ENCODE peak calls at places on chromosomes 5 and 9, in nine cellular contexts. U, A, L, W, Z, K, N, D and Q are unnamed samples.

GRCh38 chr9:109861499-109861898 is 81.5 kb downstream of the PALM2AKAP2 start:
- DNase-seq in W (no peak), Z (no peak), D (no peak), U (no peak), N (no peak), K (no peak), A (no peak), L (no peak), Q (no peak)

GRCh38 chr5:109324351-109324750 is 85.4 kb downstream of the PJA2 start:
- DNase-seq in A (no peak), W (no peak), U (no peak), D (no peak), N (no peak), L (no peak), Z (no peak), K (no peak), Q (no peak)

GRCh38 chr9:124259273-124260078 is 1.7 kb downstream of the NEK6 start:
- DNase-seq in N (peak), L (peak), W (peak), A (peak), D (peak), Z (peak), U (peak), K (no peak), Q (no peak)

GRCh38 chr5:61051267-61051666 is 106.3 kb downstream of the NDUFAF2 start:
- DNase-seq in N (no peak), K (no peak), W (no peak), U (no peak), L (no peak), A (no peak), Z (no peak), D (no peak), Q (no peak)

GRCh38 chr9:85630676-85631075 is 111.1 kb downstream of the AGTPBP1 start:
- DNase-seq in W (no peak), N (no peak), A (no peak), D (no peak), U (no peak), K (no peak), Z (no peak), L (no peak), Q (no peak)

GRCh38 chr5:10537614-10538013 is 26.3 kb upstream of the ANKRD33B start:
- DNase-seq in K (no peak), A (peak), N (no peak), U (no peak), D (no peak), L (no peak), Z (no peak), W (no peak), Q (peak)

GRCh38 chr5:150598046-150598445 is 42.4 kb upstream of the SYNPO start:
- DNase-seq in Z (no peak), D (peak), W (no peak), N (no peak), L (no peak), U (peak), A (no peak), K (no peak), Q (no peak)

GRCh38 chr5:164353155-164353554 is 847.7 kb downstream of the MAT2B start:
- DNase-seq in U (no peak), K (no peak), N (no peak), Z (no peak), L (no peak), W (no peak), D (no peak), A (no peak), Q (no peak)

GRCh38 chr9:137462396-137463193 is 3.5 kb upstream of the NSMF start:
- DNase-seq in D (no peak), A (peak), Z (peak), N (no peak), L (no peak), K (no peak), W (peak), U (no peak), Q (no peak)

GRCh38 chr5:6837519-6838110 is 124.4 kb downstream of the TENT4A start:
- DNase-seq in L (no peak), D (no peak), A (no peak), Z (no peak), N (peak), U (no peak), W (no peak), K (no peak), Q (no peak)

GRCh38 chr5:4366628-4367027 is 771.0 kb downstream of the IRX1 start:
- DNase-seq in A (no peak), W (no peak), K (no peak), N (no peak), D (no peak), U (no peak), L (no peak), Z (no peak), Q (no peak)

GRCh38 chr9:79127661-79128060 is 444.1 kb upstream of the TLE4 start:
- DNase-seq in D (no peak), L (no peak), A (no peak), Z (no peak), U (no peak), N (no peak), W (no peak), K (no peak), Q (no peak)

GRCh38 chr5:95555553-95555952 is 652 bp downstream of the ARSK start:
- DNase-seq in A (no peak), N (no peak), Z (no peak), W (no peak), L (no peak), U (no peak), D (no peak), K (no peak), Q (no peak)

GRCh38 chr5:12624776-12625560 is 720.7 kb upstream of the CTNND2 start:
- DNase-seq in W (no peak), N (no peak), D (no peak), Z (no peak), L (no peak), U (no peak), K (no peak), A (no peak), Q (no peak)

GRCh38 chr9:134570151-134570621 is 71.4 kb upstream of the COL5A1 start:
- DNase-seq in L (peak), D (peak), W (peak), K (no peak), N (no peak), U (peak), Z (no peak), A (peak), Q (peak)

GRCh38 chr5:179387151-179388110 is 42.2 kb upstream of the ADAMTS2 start:
- DNase-seq in A (peak), L (no peak), U (no peak), Z (no peak), W (no peak), K (no peak), N (no peak), D (no peak), Q (no peak)

GRCh38 chr5:170963521-170963920 is 101.7 kb downstream of the RANBP17 start:
- DNase-seq in W (no peak), U (no peak), A (no peak), K (no peak), Z (no peak), L (no peak), N (no peak), D (no peak), Q (no peak)

GRCh38 chr5:36363101-36363500 is 61.4 kb upstream of the RANBP3L start:
- DNase-seq in Z (no peak), W (no peak), N (peak), L (no peak), U (no peak), K (no peak), D (no peak), A (no peak), Q (no peak)

GRCh38 chr5:95942968-95943367 is 18.7 kb downstream of the ELL2 start:
- DNase-seq in K (no peak), D (no peak), U (no peak), A (no peak), W (no peak), L (no peak), Z (no peak), N (no peak), Q (no peak)

GRCh38 chr5:135472141-135472540 is 20.0 kb upstream of the TIFAB start:
- DNase-seq in D (peak), L (no peak), N (no peak), A (peak), Z (no peak), U (no peak), K (no peak), W (no peak), Q (peak)

GRCh38 chr5:72508241-72509170 is 1.3 kb upstream of the ZNF366 start:
- DNase-seq in K (no peak), W (no peak), U (no peak), N (no peak), D (no peak), Z (no peak), L (no peak), A (no peak), Q (no peak)

GRCh38 chr9:114289106-114289505 is 33.8 kb upstream of the ORM1 start:
- DNase-seq in D (peak), A (peak), L (peak), Z (peak), K (no peak), W (peak), U (peak), N (no peak), Q (peak)

GRCh38 chr9:86303316-86303975 is 21.1 kb upstream of the ISCA1 start:
- DNase-seq in W (no peak), K (peak), L (no peak), U (no peak), N (no peak), A (no peak), Z (no peak), D (no peak), Q (no peak)

GRCh38 chr9:122360891-122361290 is 9.9 kb upstream of the PTGS1 start:
- DNase-seq in U (no peak), L (no peak), D (peak), K (no peak), N (no peak), A (no peak), Z (no peak), W (no peak), Q (no peak)

GRCh38 chr9:97564291-97565175 is 63.1 kb downstream of the TMOD1 start:
- DNase-seq in Z (peak), K (no peak), A (peak), W (no peak), N (peak), L (peak), D (peak), U (no peak), Q (no peak)

GRCh38 chr5:138068742-138069375 is 15.0 kb upstream of the WNT8A start:
- DNase-seq in Z (peak), N (peak), A (peak), L (peak), U (peak), W (peak), K (peak), D (peak), Q (no peak)

GRCh38 chr9:4855861-4856260 is 63.1 kb downstream of the RCL1 start:
- DNase-seq in A (peak), Z (peak), K (no peak), W (peak), N (no peak), D (no peak), U (no peak), L (no peak), Q (no peak)

GRCh38 chr9:37986771-37987258 is 82.2 kb downstream of the SHB start:
- DNase-seq in W (no peak), L (no peak), N (no peak), Z (no peak), K (no peak), U (no peak), A (no peak), D (no peak), Q (peak)

GRCh38 chr9:16726023-16726422 is 144.4 kb downstream of the BNC2 start:
- DNase-seq in U (no peak), D (no peak), L (no peak), K (no peak), N (no peak), W (no peak), A (no peak), Z (no peak), Q (no peak)

GRCh38 chr9:35277171-35277520 is 115.3 kb downstream of the UNC13B start:
- DNase-seq in L (no peak), D (no peak), Z (no peak), A (no peak), U (no peak), K (no peak), N (no peak), W (no peak), Q (no peak)

GRCh38 chr5:68798877-68799276 is 294.9 kb upstream of the SLC30A5 start:
- DNase-seq in D (no peak), L (no peak), U (no peak), Z (peak), A (no peak), W (no peak), K (no peak), N (no peak), Q (no peak)

GRCh38 chr5:17224858-17225436 is 7.5 kb downstream of the BASP1 start:
- DNase-seq in K (no peak), U (no peak), L (no peak), D (no peak), N (no peak), A (no peak), Z (no peak), W (no peak), Q (no peak)

GRCh38 chr5:17996002-17996401 is 361.7 kb downstream of the TAF11L14 start:
- DNase-seq in N (no peak), D (no peak), L (no peak), K (no peak), Z (no peak), W (no peak), U (no peak), A (no peak), Q (no peak)

DNA sequence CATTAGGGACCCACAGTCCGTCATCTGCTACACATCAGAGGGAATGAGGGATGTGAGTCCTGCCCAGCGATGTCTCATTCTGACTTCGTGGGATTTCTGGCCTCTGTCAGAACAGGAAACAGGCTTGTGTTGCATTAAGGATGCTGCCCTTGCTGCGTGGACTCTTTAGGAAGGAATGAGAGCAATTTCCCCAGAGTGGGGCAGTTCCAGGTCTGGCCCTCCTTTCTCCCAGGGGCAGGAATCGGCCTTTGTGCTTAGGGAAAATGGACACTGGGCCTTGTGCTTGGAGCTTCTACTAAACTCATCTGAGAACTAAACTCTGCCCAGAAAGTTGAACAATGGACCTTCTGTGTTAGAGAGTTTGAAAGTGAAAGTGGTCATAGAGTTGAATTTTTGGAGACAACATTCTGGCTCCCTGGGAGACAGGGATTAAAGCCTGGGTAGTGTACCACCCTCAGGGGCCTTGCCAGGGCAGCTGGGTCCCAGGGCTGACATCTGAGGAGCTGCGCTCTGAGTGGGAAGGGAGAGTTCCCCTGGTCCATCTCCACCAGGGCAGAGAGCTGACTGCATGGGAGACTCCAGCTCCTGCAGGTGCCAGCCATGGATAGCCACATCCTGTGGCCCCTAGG is 37.8 kb upstream of the S1PR3 start:
- DNase-seq in U (no peak), N (no peak), W (no peak), K (no peak), D (no peak), A (no peak), Z (no peak), L (no peak), Q (no peak)
- H3K27ac ChIP-seq in U (peak), N (peak), W (no peak), K (no peak), D (peak), A (peak), Z (peak), L (peak), Q (no peak)

DNA sequence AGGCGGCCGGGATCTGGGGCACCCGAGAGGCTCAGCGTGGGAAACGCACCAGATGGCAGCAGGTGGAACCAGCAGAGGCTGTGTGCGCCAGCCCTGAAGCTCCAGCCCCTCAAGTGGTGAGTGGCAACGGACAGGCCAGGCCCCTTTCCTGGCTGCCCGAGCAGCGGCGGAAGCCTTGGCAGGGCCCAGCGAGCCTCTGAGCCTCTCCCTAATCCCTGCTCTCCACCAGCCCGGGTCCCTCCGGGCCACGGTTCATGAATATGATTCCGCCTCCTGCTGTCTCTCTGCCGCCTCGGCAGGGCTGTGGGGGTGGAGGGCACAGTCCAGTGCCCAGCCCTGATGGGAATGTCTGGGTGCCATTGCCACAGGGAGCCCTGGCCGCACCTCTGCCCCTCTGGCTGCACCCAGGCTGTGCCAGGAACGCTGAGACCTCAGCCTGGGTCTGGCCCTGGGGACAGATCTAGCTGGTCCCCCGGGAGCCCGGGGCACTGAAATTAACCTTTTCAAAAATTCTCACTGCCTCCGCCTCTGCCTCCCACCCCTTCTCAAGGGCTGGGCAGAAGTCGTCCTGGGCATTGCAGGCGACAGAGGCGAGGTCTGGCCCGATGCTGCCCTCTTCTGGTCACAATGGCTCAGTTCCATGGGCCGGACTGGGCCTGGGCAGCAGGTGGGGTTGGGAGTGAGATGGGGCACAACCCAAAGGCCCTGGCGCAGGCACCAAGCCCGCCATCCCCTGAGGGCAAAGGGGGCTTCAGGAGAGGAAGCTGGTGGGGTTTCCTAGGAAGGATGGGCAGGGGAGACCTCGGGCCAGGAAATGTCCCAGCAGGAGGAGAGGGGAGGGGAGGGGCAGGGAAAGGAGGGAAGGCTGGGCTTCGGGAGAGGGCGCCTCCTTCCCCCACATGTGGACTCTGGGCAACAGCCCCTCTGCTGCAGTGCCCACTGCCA is 20.3 kb downstream of the CCDC187 start:
- DNase-seq in L (peak), W (peak), A (peak), K (peak), U (peak), N (peak), D (peak), Z (peak), Q (no peak)
- H3K4me3 ChIP-seq in L (no peak), W (peak), A (no peak), K (no peak), U (peak), N (no peak), D (peak), Z (peak), Q (no peak)

GRCh38 chr5:141524604-141525597 is 36.0 kb downstream of the PCDHGC5 start:
- DNase-seq in W (peak), L (peak), K (peak), U (peak), Z (peak), N (peak), D (peak), A (peak), Q (peak)
- TF ChIP-seq CTCF in W (peak), L (peak), K (peak), U (peak), Z (peak), N (peak), D (peak), A (peak), Q (peak)

GRCh38 chr9:90851444-90851843 is 49.8 kb downstream of the SYK start:
- DNase-seq in L (no peak), Z (no peak), A (no peak), N (no peak), D (no peak), W (no peak), U (no peak), K (no peak), Q (no peak)
- H3K27ac ChIP-seq in L (no peak), Z (no peak), A (no peak), N (no peak), D (no peak), W (no peak), U (no peak), K (no peak), Q (no peak)

GRCh38 chr9:129028192-129028966 is at the start of gene SH3GLB2:
- DNase-seq in W (peak), U (peak), N (peak), D (peak), Z (peak), L (peak), A (peak), K (peak), Q (peak)

GRCh38 chr9:129027224-129027684 is 877 bp downstream of the SH3GLB2 start:
- DNase-seq in A (no peak), Z (no peak), D (no peak), N (no peak), W (no peak), L (no peak), K (no peak), U (no peak), Q (no peak)

GRCh38 chr9:129023908-129024233 is 4.3 kb downstream of the SH3GLB2 start:
- DNase-seq in W (no peak), K (no peak), Z (no peak), D (no peak), L (no peak), N (no peak), U (no peak), A (no peak), Q (no peak)

GRCh38 chr9:129027685-129028191 is 393 bp downstream of the SH3GLB2 start:
- DNase-seq in D (peak), U (peak), W (peak), A (peak), N (peak), Z (no peak), L (peak), K (peak), Q (no peak)

DNA sequence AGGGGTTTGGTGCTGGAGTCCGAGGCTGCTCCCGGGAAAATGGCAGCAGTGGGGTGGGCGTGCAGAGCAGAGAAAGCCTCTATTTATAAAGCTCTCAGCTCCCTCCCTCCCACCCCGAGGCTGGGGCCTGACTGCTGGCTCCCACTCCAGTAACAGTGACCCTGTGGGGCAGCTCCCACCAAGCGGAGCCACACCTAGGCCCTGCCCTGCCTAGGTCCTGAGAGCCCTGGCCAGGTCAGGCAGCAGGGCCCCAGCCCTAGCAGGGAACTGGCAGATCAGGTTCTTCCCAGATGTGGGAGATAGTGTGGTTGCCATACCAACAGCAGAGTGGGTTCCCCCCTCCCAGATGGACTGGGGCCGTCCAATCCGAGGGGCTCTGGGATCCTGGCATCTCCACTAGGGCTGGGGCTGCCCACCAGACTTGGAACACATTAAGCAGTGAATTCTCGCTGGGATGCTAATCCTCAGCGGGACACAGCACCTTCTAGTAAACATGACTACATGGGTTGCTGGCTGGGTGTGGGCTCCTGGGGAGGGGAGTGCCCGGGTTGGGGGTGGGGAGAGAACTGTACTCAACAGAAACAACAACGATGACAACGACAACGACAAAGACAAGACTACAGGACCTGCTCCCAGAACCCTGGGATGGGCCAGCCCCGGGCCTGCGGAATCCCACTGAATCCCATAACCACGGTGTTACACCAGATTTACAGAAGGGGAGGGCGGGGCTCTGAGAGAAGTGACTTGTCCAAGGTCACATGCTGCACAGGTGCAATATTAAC is 1.5 kb downstream of the SH3GLB2 start:
- DNase-seq in K (no peak), N (no peak), D (no peak), U (no peak), L (peak), Z (no peak), A (no peak), W (no peak), Q (no peak)
- H3K4me3 ChIP-seq in K (peak), N (peak), D (no peak), U (peak), L (no peak), Z (peak), A (no peak), W (peak), Q (peak)